ENCODE peak calls at places on chromosomes 16 and 17, in ten cellular contexts. J is spleen, C is GM23338, U is stomach, D is HepG2, W is upper lobe of left lung, M is sigmoid colon, X is Panc1, H is HCT116, N is suprapubic skin. I is an unnamed sample.

GRCh38 chr16:80580109-80580832 is 39.5 kb downstream of the DYNLRB2 start:
- DNase-seq in J (no peak), C (peak; percentile 9), U (no peak), D (no peak), W (no peak), M (no peak), X (no peak), H (no peak), N (no peak), I (no peak)

GRCh38 chr17:69525920-69526841 is 111.7 kb downstream of the MAP2K6 start:
- DNase-seq in J (no peak), C (peak; percentile 82), U (peak; percentile 37), D (peak; percentile 65), W (peak; percentile 40), M (peak; percentile 64), X (peak; percentile 48), H (peak; percentile 73), N (no peak), I (peak; percentile 36)

GRCh38 chr16:87951550-87952538 is 610 bp downstream of the BANP start:
- DNase-seq in J (no peak), C (peak; percentile 33), U (no peak), D (peak; percentile 48), W (no peak), M (no peak), X (no peak), H (no peak), N (peak; percentile 74), I (peak; percentile 35)

GRCh38 chr17:18961634-18962493 is 9.9 kb downstream of the SLC5A10 start:
- DNase-seq in J (no peak), C (no peak), U (no peak), D (no peak), W (no peak), M (no peak), X (no peak), H (no peak), N (no peak), I (no peak)

GRCh38 chr17:6940186-6940649 is 55.6 kb upstream of the ALOX12 start:
- DNase-seq in J (no peak), C (no peak), U (no peak), D (no peak), W (no peak), M (peak; percentile 68), X (no peak), H (no peak), N (no peak), I (peak; percentile 9)

GRCh38 chr17:49779730-49780220 is 8.7 kb upstream of the KAT7 start:
- DNase-seq in J (no peak), C (peak; percentile 26), U (no peak), D (peak; percentile 56), W (peak; percentile 26), M (no peak), X (peak; percentile 38), H (peak; percentile 34), N (no peak), I (peak; percentile 28)

GRCh38 chr16:64311241-64311640 is 810.6 kb downstream of the CDH11 start:
- DNase-seq in J (no peak), C (no peak), U (no peak), D (no peak), W (no peak), M (no peak), X (no peak), H (no peak), N (no peak), I (no peak)

GRCh38 chr17:29583324-29584248 is 5.9 kb downstream of the GIT1 start:
- DNase-seq in J (no peak), C (no peak), U (no peak), D (no peak), W (no peak), M (no peak), X (no peak), H (no peak), N (peak; percentile 68), I (no peak)

GRCh38 chr16:15993946-15994665 is 44.7 kb downstream of the ABCC1 start:
- DNase-seq in J (no peak), C (no peak), U (no peak), D (no peak), W (no peak), M (no peak), X (no peak), H (no peak), N (no peak), I (no peak)
- TF ChIP-seq POLR2AphosphoS5 in J (no peak), C (no peak), U (no peak), D (no peak), W (no peak), M (no peak), X (no peak), H (no peak), N (no peak), I (no peak)

GRCh38 chr17:11803635-11804034 is 193.6 kb downstream of the ZNF18 start:
- DNase-seq in J (no peak), C (no peak), U (no peak), D (no peak), W (no peak), M (no peak), X (no peak), H (no peak), N (no peak), I (no peak)

GRCh38 chr17:11803226-11803625 is 194.0 kb downstream of the ZNF18 start:
- DNase-seq in J (no peak), C (no peak), U (no peak), D (no peak), W (no peak), M (no peak), X (no peak), H (no peak), N (no peak), I (no peak)

GRCh38 chr17:11807606-11808005 is 189.7 kb downstream of the ZNF18 start:
- DNase-seq in J (no peak), C (no peak), U (no peak), D (no peak), W (no peak), M (no peak), X (no peak), H (no peak), N (no peak), I (no peak)

DNA sequence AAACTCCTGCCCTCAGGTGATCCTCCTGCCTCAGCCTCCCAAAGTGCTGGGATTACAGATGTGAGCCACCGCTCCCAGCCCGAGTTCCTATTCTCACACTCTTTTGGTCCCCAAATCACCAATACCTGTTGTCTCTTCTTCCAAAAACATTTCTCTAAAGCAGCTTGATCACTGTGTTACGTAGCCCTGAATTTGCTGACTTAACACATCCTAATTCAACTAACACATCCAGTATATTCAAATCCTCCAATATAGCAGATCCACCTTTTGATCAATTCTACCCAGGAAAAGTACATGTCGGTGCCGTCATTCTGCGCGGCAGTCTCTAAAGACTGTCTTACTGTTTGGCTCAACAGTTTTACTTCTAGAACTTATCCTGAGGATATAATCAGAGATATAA is 191.3 kb downstream of the ZNF18 start:
- DNase-seq in J (no peak), C (no peak), U (no peak), D (no peak), W (no peak), M (no peak), X (no peak), H (no peak), N (no peak), I (no peak)
- H3K4me1 ChIP-seq in J (no peaks in the 10 kb centered on the region), C (no peaks in the 10 kb centered on the region), U (no peaks in the 10 kb centered on the region), D (no peaks in the 10 kb centered on the region), W (no peaks in the 10 kb centered on the region), M (no peaks in the 10 kb centered on the region), X (no peaks in the 10 kb centered on the region), H (no peaks in the 10 kb centered on the region), N (no peaks in the 10 kb centered on the region), I (no peaks in the 10 kb centered on the region)

GRCh38 chr17:5893741-5894140 is 176.4 kb upstream of the WSCD1 start:
- DNase-seq in J (no peak), C (no peak), U (no peak), D (no peak), W (no peak), M (no peak), X (no peak), H (no peak), N (no peak), I (no peak)

GRCh38 chr17:5896215-5896614 is 174.0 kb upstream of the WSCD1 start:
- DNase-seq in J (no peak), C (no peak), U (no peak), D (no peak), W (no peak), M (no peak), X (no peak), H (no peak), N (no peak), I (no peak)

GRCh38 chr17:5898406-5898805 is 171.8 kb upstream of the WSCD1 start:
- DNase-seq in J (no peak), C (no peak), U (no peak), D (no peak), W (no peak), M (no peak), X (no peak), H (no peak), N (no peak), I (no peak)

GRCh38 chr17:5899496-5900195 is 170.5 kb upstream of the WSCD1 start:
- DNase-seq in J (no peak), C (no peak), U (no peak), D (no peak), W (no peak), M (no peak), X (no peak), H (no peak), N (no peak), I (no peak)

GRCh38 chr17:5897320-5897911 is 172.8 kb upstream of the WSCD1 start:
- DNase-seq in J (no peak), C (peak; percentile 67), U (no peak), D (no peak), W (no peak), M (no peak), X (no peak), H (no peak), N (no peak), I (no peak)
- TF ChIP-seq POLR2AphosphoS5 in J (no peak), C (peak; percentile 28), U (no peak), D (no peak), W (no peak), M (no peak), X (no peak), H (no peak), N (no peak), I (no peak)

GRCh38 chr17:77450742-77451270 is 310.0 kb downstream of the SEC14L1 start:
- DNase-seq in J (no peak), C (no peak), U (no peak), D (peak; percentile 23), W (no peak), M (no peak), X (no peak), H (no peak), N (no peak), I (no peak)

GRCh38 chr17:77451271-77451893 is 310.6 kb downstream of the SEC14L1 start:
- DNase-seq in J (peak; percentile 95), C (peak; percentile 95), U (peak; percentile 81), D (peak; percentile 96), W (peak; percentile 75), M (peak; percentile 89), X (no peak), H (no peak), N (no peak), I (peak; percentile 83)

GRCh38 chr17:77453613-77454559 is 313.1 kb downstream of the SEC14L1 start:
- DNase-seq in J (peak; percentile 90), C (no peak), U (peak; percentile 85), D (peak; percentile 98), W (peak; percentile 66), M (no peak), X (no peak), H (no peak), N (no peak), I (peak; percentile 89)

GRCh38 chr17:77449908-77450741 is 309.4 kb downstream of the SEC14L1 start:
- DNase-seq in J (peak; percentile 85), C (peak; percentile 62), U (peak; percentile 67), D (peak; percentile 92), W (no peak), M (peak; percentile 91), X (no peak), H (no peak), N (peak; percentile 84), I (peak; percentile 80)

DNA sequence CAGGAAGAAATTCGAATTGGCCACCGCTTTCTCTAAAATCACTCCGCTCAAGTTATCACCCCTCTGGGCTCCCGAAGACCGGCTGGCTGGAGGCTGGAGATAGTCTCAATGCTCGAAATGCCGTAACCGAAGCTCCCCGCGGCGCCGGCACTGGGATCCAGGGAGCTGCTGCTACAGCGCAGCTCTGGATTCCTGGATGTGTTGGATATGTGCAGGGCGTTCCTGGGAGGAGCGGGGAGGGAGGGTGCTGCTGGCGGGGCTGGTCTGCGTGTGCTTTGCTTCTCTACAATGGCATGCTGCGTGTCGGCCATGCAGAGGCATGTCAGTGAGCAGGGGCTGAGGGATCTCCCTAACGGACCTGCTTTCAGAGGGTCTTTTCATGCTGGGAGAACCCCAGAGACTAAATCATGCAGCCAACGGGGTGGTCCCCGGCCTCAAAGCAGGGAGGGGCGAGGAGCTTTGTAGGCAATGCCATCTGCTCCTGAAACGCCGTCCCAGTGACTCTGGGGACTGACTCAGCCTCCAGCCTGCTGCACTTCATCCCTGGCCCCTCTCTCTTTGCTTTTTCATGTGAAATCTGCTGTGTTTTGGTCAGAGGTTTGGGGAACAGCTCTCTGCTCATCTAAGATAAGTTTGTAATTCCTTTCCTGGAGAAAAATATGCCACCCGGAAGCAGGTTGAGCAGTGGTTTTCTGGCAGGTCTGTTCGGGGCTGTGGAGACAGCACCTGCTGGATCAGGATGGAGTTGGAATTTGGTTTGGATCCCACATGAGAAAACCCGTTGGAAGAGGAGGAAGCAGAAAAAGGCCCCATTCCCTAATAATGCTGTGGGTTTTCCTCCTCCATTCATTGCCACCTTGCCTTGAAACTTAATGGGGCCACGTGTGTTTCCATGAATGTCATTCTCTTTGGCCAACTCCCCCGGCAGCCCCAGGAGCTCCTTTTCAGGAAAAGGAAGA is 311.4 kb downstream of the SEC14L1 start:
- DNase-seq in J (peak; percentile 85), C (peak; percentile 86), U (peak; percentile 69), D (peak; percentile 75), W (peak; percentile 64), M (peak; percentile 94), X (no peak), H (no peak), N (no peak), I (peak; percentile 83)
- H3K4me1 ChIP-seq in J (peaks cover 94% of the 10 kb centered on the region), C (peaks cover 40% of the 10 kb centered on the region), U (peaks cover 100% of the 10 kb centered on the region), D (peaks cover 67% of the 10 kb centered on the region), W (peaks cover 71% of the 10 kb centered on the region), M (peaks cover 93% of the 10 kb centered on the region), X (peaks cover 72% of the 10 kb centered on the region), H (peaks cover 25% of the 10 kb centered on the region), N (peaks cover 85% of the 10 kb centered on the region), I (peaks cover 76% of the 10 kb centered on the region)